ENCODE peak calls at places on chromosomes 7 and 10, in five cellular contexts. One of them, this sample, is unnamed.

GRCh38 chr7:129298268-129298893 is 73.6 kb downstream of the AHCYL2 start:
- DNase-seq in GM04504: peak
- DNase-seq in cardiac muscle cell: peak
- DNase-seq in glutamatergic neuron: peak
- DNase-seq in GM23248: peak
- DNase-seq in this sample: peak

GRCh38 chr10:129865960-129866359 is 98.1 kb downstream of the EBF3 start:
- DNase-seq in GM04504: no peak
- DNase-seq in cardiac muscle cell: no peak
- DNase-seq in glutamatergic neuron: no peak
- DNase-seq in GM23248: no peak
- DNase-seq in this sample: no peak

GRCh38 chr10:122161795-122162194 is 109.3 kb upstream of the BTBD16 start:
- DNase-seq in GM04504: no peak
- DNase-seq in cardiac muscle cell: no peak
- DNase-seq in glutamatergic neuron: no peak
- DNase-seq in GM23248: no peak
- DNase-seq in this sample: no peak

GRCh38 chr10:72685264-72685921 is 6.5 kb upstream of the MCU start:
- DNase-seq in GM04504: no peak
- DNase-seq in cardiac muscle cell: no peak
- DNase-seq in glutamatergic neuron: no peak
- DNase-seq in GM23248: no peak
- DNase-seq in this sample: no peak

GRCh38 chr7:2810682-2811471 is 33.2 kb downstream of the GNA12 start:
- DNase-seq in GM04504: no peak
- DNase-seq in cardiac muscle cell: no peak
- DNase-seq in glutamatergic neuron: no peak
- DNase-seq in GM23248: no peak
- DNase-seq in this sample: no peak

GRCh38 chr10:12531305-12531738 is 182.0 kb downstream of the CAMK1D start:
- DNase-seq in GM04504: no peak
- DNase-seq in cardiac muscle cell: no peak
- DNase-seq in glutamatergic neuron: no peak
- DNase-seq in GM23248: no peak
- DNase-seq in this sample: no peak

GRCh38 chr7:87152897-87153641 is 816 bp downstream of the DMTF1 start:
- DNase-seq in GM04504: no peak
- DNase-seq in cardiac muscle cell: peak
- DNase-seq in glutamatergic neuron: peak
- DNase-seq in GM23248: peak
- DNase-seq in this sample: peak

GRCh38 chr10:48399551-48399950 is 93.1 kb downstream of the MAPK8 start:
- DNase-seq in GM04504: no peak
- DNase-seq in cardiac muscle cell: no peak
- DNase-seq in glutamatergic neuron: no peak
- DNase-seq in GM23248: no peak
- DNase-seq in this sample: no peak

GRCh38 chr10:48517911-48518321 is 87.0 kb downstream of the ARHGAP22 start:
- DNase-seq in GM04504: no peak
- DNase-seq in cardiac muscle cell: no peak
- DNase-seq in glutamatergic neuron: no peak
- DNase-seq in GM23248: no peak
- DNase-seq in this sample: no peak

GRCh38 chr7:75650062-75650461 is 88.7 kb downstream of the HIP1 start:
- DNase-seq in GM04504: no peak
- DNase-seq in cardiac muscle cell: peak
- DNase-seq in glutamatergic neuron: peak
- DNase-seq in GM23248: no peak
- DNase-seq in this sample: no peak

GRCh38 chr7:132501956-132502355 is 74.3 kb downstream of the PLXNA4 start:
- DNase-seq in GM04504: no peak
- DNase-seq in cardiac muscle cell: no peak
- DNase-seq in glutamatergic neuron: no peak
- DNase-seq in GM23248: no peak
- DNase-seq in this sample: peak

GRCh38 chr7:134462337-134462925 is 3.5 kb upstream of the AKR1B1 start:
- DNase-seq in GM04504: peak
- DNase-seq in cardiac muscle cell: no peak
- DNase-seq in glutamatergic neuron: no peak
- DNase-seq in GM23248: peak
- DNase-seq in this sample: peak

GRCh38 chr7:68529221-68529620 is 1069.1 kb upstream of the AUTS2 start:
- DNase-seq in GM04504: no peak
- DNase-seq in cardiac muscle cell: no peak
- DNase-seq in glutamatergic neuron: no peak
- DNase-seq in GM23248: no peak
- DNase-seq in this sample: no peak

This sample was measured in EL.